ENCODE peak calls at places on chromosomes 4 and X, in eight cellular contexts. One of them, this sample, is unnamed.

GRCh38 chr4:86346320-86346719 is 13.5 kb downstream of the MAPK10 start:
- DNase-seq in T follicular helper cell: no peak
- DNase-seq in activated CD8-positive, alpha-beta memory T cell treated with anti-CD3 and anti-CD28 coated beads for 48 hours: no peak
- DNase-seq in EH: no peak
- DNase-seq in stimulated activated CD4-positive, alpha-beta T cell treated with anti-CD3 and anti-CD28 coated beads, Interleukin-2, amount 100 ng/mL, for 48 hours: no peak
- DNase-seq in mucosa of descending colon: no peak
- DNase-seq in GM20000: no peak
- DNase-seq in A549: no peak
- DNase-seq in this sample: no peak

GRCh38 chr4:78379991-78380739 is 171.4 kb upstream of the ANXA3 start:
- DNase-seq in A549: peak
- DNase-seq in T follicular helper cell: no peak
- DNase-seq in stimulated activated CD4-positive, alpha-beta T cell treated with anti-CD3 and anti-CD28 coated beads, Interleukin-2, amount 100 ng/mL, for 48 hours: no peak
- DNase-seq in mucosa of descending colon: no peak
- DNase-seq in GM20000: no peak
- DNase-seq in activated CD8-positive, alpha-beta memory T cell treated with anti-CD3 and anti-CD28 coated beads for 48 hours: no peak
- DNase-seq in EH: peak
- DNase-seq in this sample: no peak

GRCh38 chr4:13537011-13537831 is 7.1 kb downstream of the NKX3-2 start:
- DNase-seq in mucosa of descending colon: no peak
- DNase-seq in activated CD8-positive, alpha-beta memory T cell treated with anti-CD3 and anti-CD28 coated beads for 48 hours: no peak
- DNase-seq in A549: no peak
- DNase-seq in EH: no peak
- DNase-seq in GM20000: peak
- DNase-seq in T follicular helper cell: no peak
- DNase-seq in stimulated activated CD4-positive, alpha-beta T cell treated with anti-CD3 and anti-CD28 coated beads, Interleukin-2, amount 100 ng/mL, for 48 hours: no peak
- DNase-seq in this sample: no peak

GRCh38 chr4:3297066-3297859 is 4.4 kb downstream of the RGS12 start:
- DNase-seq in GM20000: no peak
- DNase-seq in stimulated activated CD4-positive, alpha-beta T cell treated with anti-CD3 and anti-CD28 coated beads, Interleukin-2, amount 100 ng/mL, for 48 hours: no peak
- DNase-seq in T follicular helper cell: no peak
- DNase-seq in mucosa of descending colon: no peak
- DNase-seq in EH: no peak
- DNase-seq in A549: no peak
- DNase-seq in activated CD8-positive, alpha-beta memory T cell treated with anti-CD3 and anti-CD28 coated beads for 48 hours: no peak
- DNase-seq in this sample: no peak

GRCh38 chr4:53573696-53574095 is 17.6 kb downstream of the LNX1 start:
- DNase-seq in mucosa of descending colon: no peak
- DNase-seq in A549: no peak
- DNase-seq in stimulated activated CD4-positive, alpha-beta T cell treated with anti-CD3 and anti-CD28 coated beads, Interleukin-2, amount 100 ng/mL, for 48 hours: no peak
- DNase-seq in activated CD8-positive, alpha-beta memory T cell treated with anti-CD3 and anti-CD28 coated beads for 48 hours: no peak
- DNase-seq in T follicular helper cell: no peak
- DNase-seq in GM20000: no peak
- DNase-seq in EH: peak
- DNase-seq in this sample: no peak

GRCh38 chr4:122623637-122624036 is 2.8 kb upstream of the IL21 start:
- DNase-seq in mucosa of descending colon: no peak
- DNase-seq in EH: no peak
- DNase-seq in GM20000: no peak
- DNase-seq in T follicular helper cell: no peak
- DNase-seq in A549: no peak
- DNase-seq in activated CD8-positive, alpha-beta memory T cell treated with anti-CD3 and anti-CD28 coated beads for 48 hours: no peak
- DNase-seq in stimulated activated CD4-positive, alpha-beta T cell treated with anti-CD3 and anti-CD28 coated beads, Interleukin-2, amount 100 ng/mL, for 48 hours: no peak
- DNase-seq in this sample: no peak

GRCh38 chrX:124414281-124414680 is 67.9 kb downstream of the SH2D1A start:
- DNase-seq in GM20000: no peak
- DNase-seq in stimulated activated CD4-positive, alpha-beta T cell treated with anti-CD3 and anti-CD28 coated beads, Interleukin-2, amount 100 ng/mL, for 48 hours: no peak
- DNase-seq in activated CD8-positive, alpha-beta memory T cell treated with anti-CD3 and anti-CD28 coated beads for 48 hours: no peak
- DNase-seq in mucosa of descending colon: no peak
- DNase-seq in T follicular helper cell: no peak
- DNase-seq in EH: no peak
- DNase-seq in A549: no peak
- DNase-seq in this sample: no peak

GRCh38 chr4:14879643-14880042 is 122.6 kb upstream of the CPEB2 start:
- DNase-seq in mucosa of descending colon: no peak
- DNase-seq in A549: no peak
- DNase-seq in stimulated activated CD4-positive, alpha-beta T cell treated with anti-CD3 and anti-CD28 coated beads, Interleukin-2, amount 100 ng/mL, for 48 hours: no peak
- DNase-seq in EH: no peak
- DNase-seq in T follicular helper cell: no peak
- DNase-seq in GM20000: no peak
- DNase-seq in activated CD8-positive, alpha-beta memory T cell treated with anti-CD3 and anti-CD28 coated beads for 48 hours: no peak
- DNase-seq in this sample: no peak

GRCh38 chrX:36978886-36979285 is 29.3 kb upstream of the FAM47C start:
- DNase-seq in EH: peak
- DNase-seq in activated CD8-positive, alpha-beta memory T cell treated with anti-CD3 and anti-CD28 coated beads for 48 hours: no peak
- DNase-seq in T follicular helper cell: no peak
- DNase-seq in stimulated activated CD4-positive, alpha-beta T cell treated with anti-CD3 and anti-CD28 coated beads, Interleukin-2, amount 100 ng/mL, for 48 hours: no peak
- DNase-seq in A549: no peak
- DNase-seq in mucosa of descending colon: no peak
- DNase-seq in GM20000: no peak
- DNase-seq in this sample: no peak

GRCh38 chr4:122453384-122454000 is 3.0 kb downstream of the IL2 start:
- DNase-seq in activated CD8-positive, alpha-beta memory T cell treated with anti-CD3 and anti-CD28 coated beads for 48 hours: no peak
- DNase-seq in GM20000: no peak
- DNase-seq in stimulated activated CD4-positive, alpha-beta T cell treated with anti-CD3 and anti-CD28 coated beads, Interleukin-2, amount 100 ng/mL, for 48 hours: no peak
- DNase-seq in T follicular helper cell: no peak
- DNase-seq in A549: no peak
- DNase-seq in mucosa of descending colon: no peak
- DNase-seq in EH: no peak
- DNase-seq in this sample: no peak

GRCh38 chrX:155259752-155260151 is 4.5 kb downstream of the RAB39B start:
- DNase-seq in T follicular helper cell: no peak
- DNase-seq in stimulated activated CD4-positive, alpha-beta T cell treated with anti-CD3 and anti-CD28 coated beads, Interleukin-2, amount 100 ng/mL, for 48 hours: no peak
- DNase-seq in A549: no peak
- DNase-seq in GM20000: no peak
- DNase-seq in activated CD8-positive, alpha-beta memory T cell treated with anti-CD3 and anti-CD28 coated beads for 48 hours: no peak
- DNase-seq in mucosa of descending colon: no peak
- DNase-seq in EH: no peak
- DNase-seq in this sample: no peak

GRCh38 chrX:11724122-11725017 is 33.7 kb upstream of the MSL3 start:
- DNase-seq in T follicular helper cell: no peak
- DNase-seq in mucosa of descending colon: no peak
- DNase-seq in GM20000: peak
- DNase-seq in A549: peak
- DNase-seq in activated CD8-positive, alpha-beta memory T cell treated with anti-CD3 and anti-CD28 coated beads for 48 hours: no peak
- DNase-seq in EH: peak
- DNase-seq in stimulated activated CD4-positive, alpha-beta T cell treated with anti-CD3 and anti-CD28 coated beads, Interleukin-2, amount 100 ng/mL, for 48 hours: peak
- DNase-seq in this sample: peak

GRCh38 chr4:91243132-91243531 is 1060.6 kb upstream of the GRID2 start:
- DNase-seq in stimulated activated CD4-positive, alpha-beta T cell treated with anti-CD3 and anti-CD28 coated beads, Interleukin-2, amount 100 ng/mL, for 48 hours: no peak
- DNase-seq in A549: peak
- DNase-seq in T follicular helper cell: no peak
- DNase-seq in EH: no peak
- DNase-seq in GM20000: no peak
- DNase-seq in activated CD8-positive, alpha-beta memory T cell treated with anti-CD3 and anti-CD28 coated beads for 48 hours: no peak
- DNase-seq in mucosa of descending colon: no peak
- DNase-seq in this sample: no peak

GRCh38 chrX:38275615-38276014 is 51.7 kb downstream of the RPGR start:
- DNase-seq in A549: peak
- DNase-seq in EH: peak
- DNase-seq in mucosa of descending colon: no peak
- DNase-seq in T follicular helper cell: no peak
- DNase-seq in activated CD8-positive, alpha-beta memory T cell treated with anti-CD3 and anti-CD28 coated beads for 48 hours: no peak
- DNase-seq in GM20000: no peak
- DNase-seq in stimulated activated CD4-positive, alpha-beta T cell treated with anti-CD3 and anti-CD28 coated beads, Interleukin-2, amount 100 ng/mL, for 48 hours: no peak
- DNase-seq in this sample: no peak

GRCh38 chr4:169079942-169080827 is 70.1 kb upstream of the CBR4 start:
- DNase-seq in activated CD8-positive, alpha-beta memory T cell treated with anti-CD3 and anti-CD28 coated beads for 48 hours: no peak
- DNase-seq in EH: peak
- DNase-seq in A549: no peak
- DNase-seq in GM20000: peak
- DNase-seq in stimulated activated CD4-positive, alpha-beta T cell treated with anti-CD3 and anti-CD28 coated beads, Interleukin-2, amount 100 ng/mL, for 48 hours: peak
- DNase-seq in T follicular helper cell: no peak
- DNase-seq in mucosa of descending colon: peak
- DNase-seq in this sample: no peak

GRCh38 chrX:113868169-113868568 is 715.7 kb upstream of the HTR2C start:
- DNase-seq in T follicular helper cell: no peak
- DNase-seq in EH: no peak
- DNase-seq in stimulated activated CD4-positive, alpha-beta T cell treated with anti-CD3 and anti-CD28 coated beads, Interleukin-2, amount 100 ng/mL, for 48 hours: no peak
- DNase-seq in A549: no peak
- DNase-seq in GM20000: no peak
- DNase-seq in mucosa of descending colon: no peak
- DNase-seq in activated CD8-positive, alpha-beta memory T cell treated with anti-CD3 and anti-CD28 coated beads for 48 hours: no peak
- DNase-seq in this sample: no peak

GRCh38 chr4:6917445-6918241 is 8.0 kb downstream of the TBC1D14 start:
- DNase-seq in T follicular helper cell: no peak
- DNase-seq in stimulated activated CD4-positive, alpha-beta T cell treated with anti-CD3 and anti-CD28 coated beads, Interleukin-2, amount 100 ng/mL, for 48 hours: peak
- DNase-seq in A549: peak
- DNase-seq in GM20000: peak
- DNase-seq in mucosa of descending colon: peak
- DNase-seq in activated CD8-positive, alpha-beta memory T cell treated with anti-CD3 and anti-CD28 coated beads for 48 hours: no peak
- DNase-seq in EH: no peak
- DNase-seq in this sample: peak

GRCh38 chr4:5925419-5926187 is 32.7 kb upstream of the CRMP1 start:
- DNase-seq in EH: no peak
- DNase-seq in stimulated activated CD4-positive, alpha-beta T cell treated with anti-CD3 and anti-CD28 coated beads, Interleukin-2, amount 100 ng/mL, for 48 hours: no peak
- DNase-seq in GM20000: no peak
- DNase-seq in activated CD8-positive, alpha-beta memory T cell treated with anti-CD3 and anti-CD28 coated beads for 48 hours: no peak
- DNase-seq in A549: no peak
- DNase-seq in T follicular helper cell: no peak
- DNase-seq in mucosa of descending colon: no peak
- DNase-seq in this sample: no peak

GRCh38 chr4:153385784-153386183 is 41.3 kb downstream of the MND1 start:
- DNase-seq in stimulated activated CD4-positive, alpha-beta T cell treated with anti-CD3 and anti-CD28 coated beads, Interleukin-2, amount 100 ng/mL, for 48 hours: no peak
- DNase-seq in GM20000: no peak
- DNase-seq in EH: no peak
- DNase-seq in A549: no peak
- DNase-seq in activated CD8-positive, alpha-beta memory T cell treated with anti-CD3 and anti-CD28 coated beads for 48 hours: no peak
- DNase-seq in mucosa of descending colon: no peak
- DNase-seq in T follicular helper cell: no peak
- DNase-seq in this sample: no peak

GRCh38 chr4:749771-750666 is 44.4 kb downstream of the PCGF3 start:
- DNase-seq in mucosa of descending colon: peak
- DNase-seq in T follicular helper cell: no peak
- DNase-seq in A549: no peak
- DNase-seq in activated CD8-positive, alpha-beta memory T cell treated with anti-CD3 and anti-CD28 coated beads for 48 hours: no peak
- DNase-seq in GM20000: no peak
- DNase-seq in EH: peak
- DNase-seq in stimulated activated CD4-positive, alpha-beta T cell treated with anti-CD3 and anti-CD28 coated beads, Interleukin-2, amount 100 ng/mL, for 48 hours: no peak
- DNase-seq in this sample: no peak

GRCh38 chrX:45774961-45775360 is 574.3 kb upstream of the DIPK2B start:
- DNase-seq in GM20000: no peak
- DNase-seq in mucosa of descending colon: no peak
- DNase-seq in T follicular helper cell: no peak
- DNase-seq in A549: no peak
- DNase-seq in EH: peak
- DNase-seq in stimulated activated CD4-positive, alpha-beta T cell treated with anti-CD3 and anti-CD28 coated beads, Interleukin-2, amount 100 ng/mL, for 48 hours: no peak
- DNase-seq in activated CD8-positive, alpha-beta memory T cell treated with anti-CD3 and anti-CD28 coated beads for 48 hours: no peak
- DNase-seq in this sample: no peak

GRCh38 chrX:8988456-8988855 is 45.5 kb downstream of the FAM9B start:
- DNase-seq in A549: peak
- DNase-seq in T follicular helper cell: no peak
- DNase-seq in activated CD8-positive, alpha-beta memory T cell treated with anti-CD3 and anti-CD28 coated beads for 48 hours: no peak
- DNase-seq in EH: peak
- DNase-seq in stimulated activated CD4-positive, alpha-beta T cell treated with anti-CD3 and anti-CD28 coated beads, Interleukin-2, amount 100 ng/mL, for 48 hours: peak
- DNase-seq in GM20000: no peak
- DNase-seq in mucosa of descending colon: no peak
- DNase-seq in this sample: no peak

GRCh38 chrX:22950278-22951266 is 49.2 kb upstream of the DDX53 start:
- DNase-seq in EH: peak
- DNase-seq in activated CD8-positive, alpha-beta memory T cell treated with anti-CD3 and anti-CD28 coated beads for 48 hours: no peak
- DNase-seq in stimulated activated CD4-positive, alpha-beta T cell treated with anti-CD3 and anti-CD28 coated beads, Interleukin-2, amount 100 ng/mL, for 48 hours: no peak
- DNase-seq in mucosa of descending colon: no peak
- DNase-seq in T follicular helper cell: no peak
- DNase-seq in GM20000: no peak
- DNase-seq in A549: peak
- DNase-seq in this sample: no peak

GRCh38 chr4:113444386-113444785 is 317.2 kb downstream of the CAMK2D start:
- DNase-seq in mucosa of descending colon: no peak
- DNase-seq in GM20000: no peak
- DNase-seq in activated CD8-positive, alpha-beta memory T cell treated with anti-CD3 and anti-CD28 coated beads for 48 hours: no peak
- DNase-seq in EH: peak
- DNase-seq in T follicular helper cell: no peak
- DNase-seq in stimulated activated CD4-positive, alpha-beta T cell treated with anti-CD3 and anti-CD28 coated beads, Interleukin-2, amount 100 ng/mL, for 48 hours: no peak
- DNase-seq in A549: no peak
- DNase-seq in this sample: no peak

GRCh38 chrX:13430136-13430827 is 110.4 kb upstream of the ATXN3L start:
- DNase-seq in T follicular helper cell: no peak
- DNase-seq in activated CD8-positive, alpha-beta memory T cell treated with anti-CD3 and anti-CD28 coated beads for 48 hours: no peak
- DNase-seq in mucosa of descending colon: no peak
- DNase-seq in GM20000: no peak
- DNase-seq in stimulated activated CD4-positive, alpha-beta T cell treated with anti-CD3 and anti-CD28 coated beads, Interleukin-2, amount 100 ng/mL, for 48 hours: no peak
- DNase-seq in A549: peak
- DNase-seq in EH: peak
- DNase-seq in this sample: no peak

GRCh38 chr4:53653484-53654053 is 62.3 kb upstream of the LNX1 start:
- DNase-seq in T follicular helper cell: no peak
- DNase-seq in activated CD8-positive, alpha-beta memory T cell treated with anti-CD3 and anti-CD28 coated beads for 48 hours: no peak
- DNase-seq in EH: peak
- DNase-seq in A549: peak
- DNase-seq in mucosa of descending colon: peak
- DNase-seq in GM20000: no peak
- DNase-seq in stimulated activated CD4-positive, alpha-beta T cell treated with anti-CD3 and anti-CD28 coated beads, Interleukin-2, amount 100 ng/mL, for 48 hours: no peak
- DNase-seq in this sample: no peak

GRCh38 chrX:72396117-72396516 is 90.4 kb upstream of the CITED1 start:
- DNase-seq in T follicular helper cell: no peak
- DNase-seq in stimulated activated CD4-positive, alpha-beta T cell treated with anti-CD3 and anti-CD28 coated beads, Interleukin-2, amount 100 ng/mL, for 48 hours: no peak
- DNase-seq in GM20000: no peak
- DNase-seq in mucosa of descending colon: no peak
- DNase-seq in A549: no peak
- DNase-seq in activated CD8-positive, alpha-beta memory T cell treated with anti-CD3 and anti-CD28 coated beads for 48 hours: no peak
- DNase-seq in EH: no peak
- DNase-seq in this sample: no peak

GRCh38 chrX:34873500-34874225 is 68.9 kb upstream of the FAM47B start:
- DNase-seq in mucosa of descending colon: no peak
- DNase-seq in GM20000: no peak
- DNase-seq in stimulated activated CD4-positive, alpha-beta T cell treated with anti-CD3 and anti-CD28 coated beads, Interleukin-2, amount 100 ng/mL, for 48 hours: no peak
- DNase-seq in A549: no peak
- DNase-seq in activated CD8-positive, alpha-beta memory T cell treated with anti-CD3 and anti-CD28 coated beads for 48 hours: no peak
- DNase-seq in T follicular helper cell: no peak
- DNase-seq in EH: no peak
- DNase-seq in this sample: no peak

GRCh38 chr4:148563684-148564083 is 121.5 kb upstream of the NR3C2 start:
- DNase-seq in GM20000: no peak
- DNase-seq in T follicular helper cell: no peak
- DNase-seq in EH: no peak
- DNase-seq in stimulated activated CD4-positive, alpha-beta T cell treated with anti-CD3 and anti-CD28 coated beads, Interleukin-2, amount 100 ng/mL, for 48 hours: no peak
- DNase-seq in A549: no peak
- DNase-seq in activated CD8-positive, alpha-beta memory T cell treated with anti-CD3 and anti-CD28 coated beads for 48 hours: no peak
- DNase-seq in mucosa of descending colon: no peak
- DNase-seq in this sample: no peak

GRCh38 chr4:128353791-128354190 is 66.2 kb upstream of the PGRMC2 start:
- DNase-seq in stimulated activated CD4-positive, alpha-beta T cell treated with anti-CD3 and anti-CD28 coated beads, Interleukin-2, amount 100 ng/mL, for 48 hours: no peak
- DNase-seq in T follicular helper cell: no peak
- DNase-seq in A549: no peak
- DNase-seq in GM20000: no peak
- DNase-seq in EH: peak
- DNase-seq in mucosa of descending colon: no peak
- DNase-seq in activated CD8-positive, alpha-beta memory T cell treated with anti-CD3 and anti-CD28 coated beads for 48 hours: no peak
- DNase-seq in this sample: no peak

GRCh38 chr4:148015058-148015457 is 283.2 kb downstream of the ARHGAP10 start:
- DNase-seq in activated CD8-positive, alpha-beta memory T cell treated with anti-CD3 and anti-CD28 coated beads for 48 hours: no peak
- DNase-seq in GM20000: no peak
- DNase-seq in mucosa of descending colon: no peak
- DNase-seq in stimulated activated CD4-positive, alpha-beta T cell treated with anti-CD3 and anti-CD28 coated beads, Interleukin-2, amount 100 ng/mL, for 48 hours: no peak
- DNase-seq in A549: no peak
- DNase-seq in T follicular helper cell: no peak
- DNase-seq in EH: no peak
- DNase-seq in this sample: no peak

GRCh38 chr4:109846395-109847098 is 1.4 kb upstream of the LRIT3 start:
- DNase-seq in GM20000: no peak
- DNase-seq in A549: no peak
- DNase-seq in stimulated activated CD4-positive, alpha-beta T cell treated with anti-CD3 and anti-CD28 coated beads, Interleukin-2, amount 100 ng/mL, for 48 hours: no peak
- DNase-seq in T follicular helper cell: no peak
- DNase-seq in EH: no peak
- DNase-seq in activated CD8-positive, alpha-beta memory T cell treated with anti-CD3 and anti-CD28 coated beads for 48 hours: no peak
- DNase-seq in mucosa of descending colon: no peak
- DNase-seq in this sample: no peak

GRCh38 chr4:83889802-83890201 is 353.9 kb downstream of the GPAT3 start:
- DNase-seq in stimulated activated CD4-positive, alpha-beta T cell treated with anti-CD3 and anti-CD28 coated beads, Interleukin-2, amount 100 ng/mL, for 48 hours: no peak
- DNase-seq in A549: peak
- DNase-seq in mucosa of descending colon: no peak
- DNase-seq in activated CD8-positive, alpha-beta memory T cell treated with anti-CD3 and anti-CD28 coated beads for 48 hours: no peak
- DNase-seq in GM20000: no peak
- DNase-seq in EH: peak
- DNase-seq in T follicular helper cell: no peak
- DNase-seq in this sample: no peak